ENCODE peak calls at places on chromosomes 13 and 19, in ten cellular contexts. L, S, G, W, U, A, P, M, E and Q are unnamed samples.

GRCh38 chr13:43895940-43896339 is 16.2 kb downstream of the LACC1 start:
- DNase-seq in S (no peak), M (no peak), W (peak), E (no peak), A (no peak), P (no peak), U (no peak), L (no peak), G (no peak), Q (no peak)

GRCh38 chr13:37716395-37716794 is 117.8 kb upstream of the POSTN start:
- DNase-seq in M (no peak), W (peak), S (no peak), U (peak), L (no peak), E (no peak), A (no peak), G (no peak), P (peak), Q (no peak)

GRCh38 chr19:29773141-29773540 is 38.6 kb upstream of the CCNE1 start:
- DNase-seq in M (no peak), A (no peak), W (no peak), G (no peak), E (no peak), S (no peak), P (no peak), L (no peak), U (no peak), Q (no peak)

GRCh38 chr19:2385053-2385721 is 25.1 kb downstream of the TMPRSS9 start:
- DNase-seq in U (peak), M (no peak), S (no peak), E (peak), L (peak), P (peak), A (peak), G (peak), W (peak), Q (peak)

GRCh38 chr19:18057557-18057956 is 29.2 kb downstream of the IL12RB1 start:
- DNase-seq in A (no peak), W (no peak), M (peak), P (no peak), G (peak), U (peak), L (no peak), S (no peak), E (no peak), Q (no peak)

GRCh38 chr13:103299079-103299478 is 232.9 kb upstream of the SLC10A2 start:
- DNase-seq in G (no peak), W (no peak), P (no peak), S (no peak), A (no peak), M (no peak), L (peak), E (no peak), U (no peak), Q (no peak)

GRCh38 chr13:20831254-20831653 is 57.5 kb upstream of the EEF1AKMT1 start:
- DNase-seq in W (no peak), A (no peak), E (no peak), M (no peak), L (no peak), U (no peak), G (no peak), P (no peak), S (no peak), Q (peak)

GRCh38 chr19:5339950-5340636 is 519 bp downstream of the PTPRS start:
- DNase-seq in L (no peak), U (peak), A (peak), E (no peak), W (no peak), G (peak), P (no peak), S (no peak), M (no peak), Q (no peak)

GRCh38 chr19:19137556-19138109 is 645 bp downstream of the TMEM161A start:
- DNase-seq in L (no peak), U (peak), W (no peak), S (no peak), E (no peak), G (no peak), A (no peak), M (no peak), P (peak), Q (no peak)

GRCh38 chr13:30334663-30335386 is 27.5 kb upstream of the KATNAL1 start:
- DNase-seq in S (no peak), A (no peak), M (no peak), W (peak), U (peak), P (peak), L (no peak), G (no peak), E (no peak), Q (no peak)

GRCh38 chr19:47353307-47353712 is 4.2 kb downstream of the DHX34 start:
- DNase-seq in A (peak), S (no peak), U (no peak), G (no peak), L (peak), E (no peak), M (no peak), P (no peak), W (no peak), Q (no peak)

GRCh38 chr13:19604306-19604705 is 29.2 kb upstream of the MPHOSPH8 start:
- DNase-seq in S (no peak), G (no peak), L (no peak), E (no peak), U (no peak), M (no peak), P (no peak), W (no peak), A (no peak), Q (no peak)

GRCh38 chr13:47310376-47310775 is 413.5 kb upstream of the HTR2A start:
- DNase-seq in M (no peak), E (no peak), G (no peak), U (no peak), S (no peak), L (no peak), P (no peak), W (no peak), A (no peak), Q (no peak)

GRCh38 chr13:93769126-93769525 is 542.5 kb downstream of the GPC6 start:
- DNase-seq in E (no peak), U (peak), M (no peak), A (no peak), G (no peak), W (peak), S (no peak), P (peak), L (no peak), Q (no peak)

GRCh38 chr19:5083547-5083965 is 114.6 kb downstream of the KDM4B start:
- DNase-seq in G (no peak), S (no peak), L (no peak), E (no peak), A (no peak), U (peak), W (no peak), M (peak), P (peak), Q (no peak)

GRCh38 chr19:14494910-14495677 is 833 bp downstream of the GIPC1 start:
- DNase-seq in A (no peak), S (no peak), G (no peak), M (no peak), P (no peak), L (no peak), E (no peak), U (no peak), W (no peak), Q (no peak)

DNA sequence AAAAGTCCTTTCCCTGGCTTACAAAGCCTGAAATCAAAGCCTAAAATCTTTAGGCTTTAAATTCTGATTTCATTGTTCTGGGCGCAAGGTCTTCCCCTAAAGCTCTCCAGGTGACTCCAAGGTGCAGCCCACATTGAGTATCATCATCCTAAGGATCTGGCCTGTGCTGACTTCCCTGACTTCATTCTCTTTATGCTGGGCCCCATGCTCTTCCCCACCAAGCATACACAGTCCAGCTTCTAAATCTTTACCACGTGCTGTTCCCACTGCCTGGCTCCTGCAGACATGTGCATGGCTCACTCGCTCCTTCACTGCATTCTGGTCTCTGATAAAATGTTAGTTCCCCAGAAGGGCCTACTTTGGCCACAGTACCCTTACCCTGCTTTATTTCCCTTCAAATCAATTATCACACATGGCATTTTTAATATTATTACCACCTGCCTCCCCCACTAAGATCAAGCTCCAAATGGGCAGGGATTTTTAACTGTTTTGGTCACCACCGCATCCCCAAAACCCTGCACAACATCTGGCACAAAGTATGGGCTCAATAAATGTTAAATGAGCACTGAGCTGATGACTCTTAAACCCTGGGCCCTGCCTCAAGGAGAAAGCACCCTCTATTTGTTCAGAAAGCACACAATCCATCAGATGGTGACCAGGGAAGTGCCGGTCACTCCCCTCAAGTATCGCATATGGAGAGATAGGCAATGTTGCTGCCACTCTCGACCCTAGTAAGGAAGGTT is 3.3 kb downstream of the FBL start:
- DNase-seq in G (no peak), E (no peak), L (no peak), W (no peak), U (no peak), M (no peak), P (no peak), S (no peak), A (no peak), Q (no peak)
- H3K4me3 ChIP-seq in G (no peak), E (no peak), L (no peak), W (no peak), U (no peak), M (no peak), P (no peak), S (peak), A (no peak), Q (peak)

GRCh38 chr13:114017028-114017630 is 43.3 kb upstream of the C13orf46 start:
- DNase-seq in M (no peak), L (no peak), G (no peak), A (no peak), U (peak), P (peak), W (peak), E (no peak), S (no peak), Q (no peak)
- TF ChIP-seq CTCF in M (no peak), L (no peak), G (no peak), A (no peak), U (peak), P (peak), W (peak), E (no peak), S (no peak), Q (no peak)

GRCh38 chr19:45864629-45865082 is 530 bp downstream of the FOXA3 start:
- DNase-seq in M (no peak), L (no peak), E (no peak), W (no peak), G (no peak), S (no peak), U (no peak), A (no peak), P (no peak), Q (no peak)
- H3K4me3 ChIP-seq in M (peak), L (peak), E (peak), W (no peak), G (peak), S (peak), U (peak), A (peak), P (no peak), Q (no peak)

DNA sequence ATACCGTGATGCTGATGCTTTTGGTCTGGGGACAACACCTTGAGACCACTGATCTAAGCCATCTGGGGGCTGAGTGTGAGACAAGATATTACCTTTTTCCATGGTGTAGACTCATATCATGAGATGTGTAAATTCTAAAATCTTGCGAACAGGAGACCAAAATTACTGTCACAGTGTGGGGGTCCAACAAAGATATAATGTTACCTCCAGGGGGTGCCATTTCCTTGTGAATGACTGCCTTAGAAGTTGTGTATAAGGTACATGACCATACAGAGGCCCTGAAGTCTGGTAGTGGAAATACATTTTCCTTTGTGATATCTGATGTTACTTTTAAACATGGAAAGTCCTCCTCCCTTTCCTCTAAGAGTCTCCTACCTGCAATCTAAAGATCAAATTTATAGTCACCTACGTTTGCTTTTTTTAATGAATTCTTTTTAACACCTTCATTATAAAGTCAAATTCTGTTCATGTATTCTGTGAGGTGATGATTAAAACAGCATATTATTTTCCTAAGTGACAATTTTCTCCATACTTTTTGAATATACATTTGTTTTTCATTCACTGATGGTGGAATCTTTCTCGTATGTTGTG is 113.5 kb downstream of the RFC3 start:
- DNase-seq in M (no peak), E (no peak), U (peak), S (no peak), L (no peak), P (peak), A (no peak), W (peak), G (no peak), Q (no peak)
- TF ChIP-seq CTCF in M (peak), E (no peak), U (peak), S (peak), L (peak), P (peak), A (no peak), W (peak), G (peak), Q (peak)

GRCh38 chr13:111893071-111893606 is 173.8 kb upstream of the SOX1 start:
- DNase-seq in W (no peak), S (no peak), G (peak), P (no peak), U (no peak), E (peak), A (no peak), M (no peak), L (no peak), Q (no peak)
- H3K4me3 ChIP-seq in W (no peak), S (no peak), G (peak), P (no peak), U (peak), E (peak), A (no peak), M (no peak), L (no peak), Q (no peak)

GRCh38 chr13:36212789-36213188 is 1.6 kb downstream of the SOHLH2 start:
- DNase-seq in E (no peak), M (no peak), S (no peak), L (no peak), A (no peak), G (no peak), W (no peak), U (peak), P (no peak), Q (no peak)

GRCh38 chr13:36211567-36211966 is 2.8 kb downstream of the SOHLH2 start:
- DNase-seq in S (no peak), E (no peak), P (no peak), U (no peak), W (no peak), M (no peak), G (no peak), A (no peak), L (no peak), Q (no peak)

DNA sequence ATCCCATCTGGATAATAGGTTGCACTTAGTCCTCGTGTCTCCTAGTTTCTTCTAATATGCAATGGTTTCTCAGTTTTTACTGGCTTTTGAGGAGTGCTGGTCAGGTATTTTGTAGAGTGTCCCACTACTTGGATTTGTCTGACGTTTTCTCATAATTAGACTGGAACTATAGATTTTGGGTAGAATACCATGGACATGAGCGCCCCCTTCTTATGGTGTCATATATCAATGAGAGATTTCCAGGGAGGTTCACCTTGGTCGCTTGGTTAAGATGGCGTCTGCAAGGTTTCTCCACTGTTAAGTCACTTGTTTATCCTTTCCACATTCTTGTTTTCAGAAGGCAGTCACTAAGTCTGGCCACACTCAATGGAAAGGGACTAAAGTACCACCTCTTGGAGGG is 6.7 kb downstream of the SOHLH2 start:
- DNase-seq in S (no peak), A (no peak), E (no peak), W (no peak), P (peak), G (no peak), M (no peak), U (peak), L (no peak), Q (no peak)
- TF ChIP-seq CTCF in S (no peak), A (no peak), E (no peak), W (peak), P (no peak), G (no peak), M (no peak), U (no peak), L (no peak), Q (peak)

GRCh38 chr13:34762312-34762711 is 179.8 kb upstream of the NBEA start:
- DNase-seq in P (peak), W (no peak), U (peak), L (no peak), G (no peak), S (no peak), A (no peak), E (no peak), M (no peak), Q (no peak)
- H3K4me3 ChIP-seq in P (no peak), W (no peak), U (no peak), L (no peak), G (no peak), S (no peak), A (no peak), E (no peak), M (no peak), Q (no peak)

GRCh38 chr19:35642798-35643254 is 1.3 kb downstream of the ETV2 start:
- DNase-seq in P (no peak), G (no peak), M (no peak), W (no peak), E (no peak), U (no peak), A (peak), S (no peak), L (no peak), Q (no peak)

GRCh38 chr19:35644206-35644986 is 2.9 kb downstream of the ETV2 start:
- DNase-seq in L (peak), M (peak), W (peak), G (peak), S (peak), P (peak), U (peak), A (peak), E (peak), Q (peak)

GRCh38 chr19:35644987-35645679 is 3.0 kb upstream of the COX6B1 start:
- DNase-seq in P (peak), W (peak), U (peak), M (peak), S (peak), G (peak), L (peak), A (peak), E (peak), Q (no peak)

GRCh38 chr19:35642312-35642711 is 767 bp downstream of the ETV2 start:
- DNase-seq in G (no peak), U (no peak), S (no peak), W (no peak), A (no peak), P (no peak), E (no peak), L (no peak), M (no peak), Q (no peak)

DNA sequence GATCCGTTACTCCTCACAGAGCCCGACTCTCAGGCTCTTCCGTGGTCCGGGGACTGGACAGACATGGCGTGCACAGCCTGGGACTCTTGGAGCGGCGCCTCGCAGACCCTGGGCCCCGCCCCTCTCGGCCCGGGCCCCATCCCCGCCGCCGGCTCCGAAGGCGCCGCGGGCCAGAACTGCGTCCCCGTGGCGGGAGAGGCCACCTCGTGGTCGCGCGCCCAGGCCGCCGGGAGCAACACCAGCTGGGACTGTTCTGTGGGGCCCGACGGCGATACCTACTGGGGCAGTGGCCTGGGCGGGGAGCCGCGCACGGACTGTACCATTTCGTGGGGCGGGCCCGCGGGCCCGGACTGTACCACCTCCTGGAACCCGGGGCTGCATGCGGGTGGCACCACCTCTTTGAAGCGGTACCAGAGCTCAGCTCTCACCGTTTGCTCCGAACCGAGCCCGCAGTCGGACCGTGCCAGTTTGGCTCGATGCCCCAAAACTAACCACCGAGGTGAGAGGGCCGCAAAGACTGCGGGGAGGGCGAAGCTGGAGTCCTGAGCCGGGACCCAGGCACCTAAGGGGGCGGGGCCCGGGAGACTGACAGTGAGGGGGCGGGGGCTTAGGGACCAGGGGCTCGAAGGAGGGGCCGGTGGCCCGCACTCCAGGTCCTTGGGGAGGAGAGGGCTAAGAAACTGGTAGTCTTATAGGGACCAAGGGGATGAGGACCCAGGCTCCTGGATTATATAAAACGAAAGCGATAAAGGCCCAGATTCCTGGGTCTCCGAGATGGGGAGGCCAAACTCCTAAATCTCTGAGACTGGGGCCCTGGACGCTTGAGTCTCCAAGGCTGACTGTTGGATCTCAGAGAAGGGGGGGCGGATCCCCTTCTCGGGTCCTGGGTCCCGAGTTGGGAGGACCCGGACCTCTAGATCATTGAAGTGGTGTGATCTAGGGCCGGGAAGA is 2.0 kb downstream of the ETV2 start:
- DNase-seq in W (peak), L (peak), A (peak), U (peak), E (peak), P (peak), G (peak), S (no peak), M (peak), Q (peak)
- TF ChIP-seq CTCF in W (no peak), L (no peak), A (no peak), U (no peak), E (no peak), P (no peak), G (no peak), S (no peak), M (no peak), Q (peak)

DNA sequence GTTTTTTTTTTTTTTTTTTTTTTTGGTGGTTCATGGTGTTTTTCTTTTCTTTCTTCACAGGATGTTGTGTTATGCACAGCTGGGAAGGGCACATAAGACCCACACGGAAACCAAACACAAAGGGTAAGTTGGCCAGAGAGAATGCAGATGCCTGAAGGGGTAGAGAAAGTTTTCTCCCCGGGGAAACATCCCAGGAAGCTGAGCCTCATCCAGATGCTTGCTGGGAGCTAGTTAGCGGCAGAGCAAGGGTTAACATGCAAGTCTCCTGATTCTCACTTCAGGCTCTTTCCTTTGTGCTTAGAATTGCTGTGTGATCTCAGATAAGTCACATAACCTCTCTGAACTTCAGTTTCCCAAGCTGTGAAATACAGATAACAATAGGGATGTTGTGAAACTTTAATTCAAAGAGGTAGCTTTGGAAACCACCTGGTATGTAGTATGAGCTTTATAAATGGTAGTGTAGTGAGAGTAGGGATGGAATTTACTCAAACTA is 3.1 kb downstream of the ADGRE1 start:
- DNase-seq in E (no peak), M (no peak), U (no peak), P (no peak), A (no peak), W (no peak), G (no peak), L (no peak), S (no peak), Q (no peak)
- H3K4me3 ChIP-seq in E (no peak), M (no peak), U (no peak), P (no peak), A (no peak), W (no peak), G (no peak), L (no peak), S (no peak), Q (no peak)

GRCh38 chr19:13241321-13242104 is 91.3 kb downstream of the IER2 start:
- DNase-seq in U (no peak), M (no peak), A (no peak), L (no peak), W (no peak), S (no peak), G (peak), P (no peak), E (no peak), Q (no peak)
- TF ChIP-seq CTCF in U (no peak), M (no peak), A (no peak), L (no peak), W (no peak), S (no peak), G (no peak), P (no peak), E (no peak), Q (no peak)